ENCODE peak calls at places on chromosome 1, in six cellular contexts. One of them, this sample, is unnamed.

GRCh38 chr1:110765640-110766335 is 91.0 kb upstream of the KCNA3 start:
- DNase-seq in colonic mucosa: peak
- DNase-seq in mammary epithelial cell: peak
- DNase-seq in adrenal gland: peak
- DNase-seq in HCT116: peak
- DNase-seq in prostate gland: peak
- DNase-seq in this sample: no peak

GRCh38 chr1:92623187-92623778 is 136.6 kb upstream of the GFI1 start:
- DNase-seq in HCT116: peak
- DNase-seq in mammary epithelial cell: no peak
- DNase-seq in adrenal gland: no peak
- DNase-seq in colonic mucosa: no peak
- DNase-seq in prostate gland: no peak
- DNase-seq in this sample: no peak

GRCh38 chr1:80776286-80776685 is 1024.4 kb upstream of the ADGRL2 start:
- DNase-seq in prostate gland: no peak
- DNase-seq in HCT116: no peak
- DNase-seq in adrenal gland: no peak
- DNase-seq in mammary epithelial cell: no peak
- DNase-seq in colonic mucosa: no peak
- DNase-seq in this sample: no peak

GRCh38 chr1:184574588-184574987 is 180.1 kb downstream of the EDEM3 start:
- DNase-seq in adrenal gland: no peak
- DNase-seq in HCT116: no peak
- DNase-seq in colonic mucosa: no peak
- DNase-seq in mammary epithelial cell: no peak
- DNase-seq in prostate gland: no peak
- DNase-seq in this sample: no peak

GRCh38 chr1:9690440-9691107 is 39.0 kb downstream of the PIK3CD start:
- DNase-seq in HCT116: no peak
- DNase-seq in prostate gland: no peak
- DNase-seq in mammary epithelial cell: no peak
- DNase-seq in adrenal gland: no peak
- DNase-seq in colonic mucosa: no peak
- DNase-seq in this sample: no peak

GRCh38 chr1:211320980-211321379 is 5.7 kb upstream of the TRAF5 start:
- DNase-seq in mammary epithelial cell: peak
- DNase-seq in adrenal gland: no peak
- DNase-seq in colonic mucosa: no peak
- DNase-seq in prostate gland: no peak
- DNase-seq in HCT116: no peak
- DNase-seq in this sample: no peak

GRCh38 chr1:199747984-199748383 is 279.5 kb upstream of the NR5A2 start:
- DNase-seq in prostate gland: no peak
- DNase-seq in HCT116: no peak
- DNase-seq in mammary epithelial cell: no peak
- DNase-seq in colonic mucosa: no peak
- DNase-seq in adrenal gland: no peak
- DNase-seq in this sample: no peak

GRCh38 chr1:118987431-118988185 is 535 bp downstream of the TBX15 start:
- DNase-seq in HCT116: no peak
- DNase-seq in prostate gland: no peak
- DNase-seq in adrenal gland: no peak
- DNase-seq in mammary epithelial cell: no peak
- DNase-seq in colonic mucosa: no peak
- DNase-seq in this sample: no peak

GRCh38 chr1:94237291-94238226 is at the start of gene ARHGAP29:
- DNase-seq in colonic mucosa: peak
- DNase-seq in mammary epithelial cell: peak
- DNase-seq in HCT116: peak
- DNase-seq in adrenal gland: peak
- DNase-seq in prostate gland: peak
- DNase-seq in this sample: peak

GRCh38 chr1:57889686-57890360 is 466.0 kb upstream of the DAB1 start:
- DNase-seq in HCT116: no peak
- DNase-seq in adrenal gland: no peak
- DNase-seq in mammary epithelial cell: peak
- DNase-seq in prostate gland: no peak
- DNase-seq in colonic mucosa: no peak
- DNase-seq in this sample: no peak

GRCh38 chr1:112461200-112461871 is 47.4 kb upstream of the WNT2B start:
- DNase-seq in prostate gland: no peak
- DNase-seq in colonic mucosa: peak
- DNase-seq in mammary epithelial cell: peak
- DNase-seq in HCT116: no peak
- DNase-seq in adrenal gland: no peak
- DNase-seq in this sample: peak

GRCh38 chr1:24951337-24951736 is 21.3 kb upstream of the RUNX3 start:
- DNase-seq in mammary epithelial cell: no peak
- DNase-seq in HCT116: no peak
- DNase-seq in adrenal gland: no peak
- DNase-seq in colonic mucosa: no peak
- DNase-seq in prostate gland: no peak
- DNase-seq in this sample: no peak

GRCh38 chr1:245901037-245901436 is 606.0 kb downstream of the SMYD3 start:
- DNase-seq in HCT116: no peak
- DNase-seq in colonic mucosa: no peak
- DNase-seq in prostate gland: no peak
- DNase-seq in mammary epithelial cell: no peak
- DNase-seq in adrenal gland: no peak
- DNase-seq in this sample: no peak

GRCh38 chr1:206809504-206810084 is 37.3 kb upstream of the IL10 start:
- DNase-seq in HCT116: peak
- DNase-seq in prostate gland: peak
- DNase-seq in colonic mucosa: peak
- DNase-seq in adrenal gland: no peak
- DNase-seq in mammary epithelial cell: peak
- DNase-seq in this sample: no peak

GRCh38 chr1:14039894-14040430 is 340.0 kb downstream of the PRDM2 start:
- DNase-seq in prostate gland: no peak
- DNase-seq in HCT116: no peak
- DNase-seq in colonic mucosa: no peak
- DNase-seq in adrenal gland: no peak
- DNase-seq in mammary epithelial cell: no peak
- DNase-seq in this sample: no peak

GRCh38 chr1:225607355-225607754 is 45.6 kb downstream of the ENAH start:
- DNase-seq in HCT116: no peak
- DNase-seq in mammary epithelial cell: no peak
- DNase-seq in colonic mucosa: no peak
- DNase-seq in prostate gland: no peak
- DNase-seq in adrenal gland: no peak
- DNase-seq in this sample: no peak

GRCh38 chr1:11499825-11500331 is 20.9 kb downstream of the DISP3 start:
- DNase-seq in colonic mucosa: no peak
- DNase-seq in HCT116: no peak
- DNase-seq in prostate gland: no peak
- DNase-seq in adrenal gland: no peak
- DNase-seq in mammary epithelial cell: no peak
- DNase-seq in this sample: no peak

DNA sequence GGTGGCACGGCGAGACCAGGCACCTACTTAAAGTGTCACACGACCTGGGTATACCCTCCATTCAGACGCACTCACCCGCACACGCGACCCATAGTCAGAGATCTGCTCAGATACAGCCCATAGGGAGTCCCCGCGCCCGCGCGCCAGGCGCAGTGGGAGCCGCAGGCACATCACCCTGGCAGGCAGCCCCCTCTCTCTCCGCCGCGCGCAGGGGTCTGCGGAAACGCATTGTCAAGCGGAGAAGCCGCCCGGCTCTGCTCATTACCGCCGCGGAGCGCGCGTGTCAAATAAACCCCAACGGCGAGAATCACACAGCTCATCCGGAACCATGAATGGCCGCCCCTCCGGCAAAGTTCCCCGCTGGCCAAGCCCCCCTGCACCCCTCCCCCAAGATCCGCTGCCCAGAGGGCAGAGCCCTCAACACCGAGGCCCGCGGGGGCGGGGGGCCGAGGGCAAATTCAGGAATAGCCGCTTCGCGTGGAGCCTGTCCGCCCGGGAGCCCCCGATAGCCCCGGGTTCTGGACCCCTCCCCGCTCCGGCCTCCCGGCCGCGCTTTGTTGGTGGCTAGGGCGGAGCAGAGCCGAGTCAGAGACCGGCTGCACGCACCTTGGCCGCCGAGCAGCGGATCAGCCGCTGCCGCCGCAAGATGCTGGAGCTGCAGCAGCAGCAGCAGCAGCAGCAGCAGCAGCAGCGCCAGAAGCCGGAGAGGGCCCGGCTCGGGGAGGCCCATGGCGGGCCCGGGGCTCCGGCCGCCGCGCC is 508 bp downstream of the LRP8 start:
- DNase-seq in mammary epithelial cell: peak
- DNase-seq in HCT116: no peak
- DNase-seq in prostate gland: no peak
- DNase-seq in colonic mucosa: peak
- DNase-seq in adrenal gland: peak
- DNase-seq in this sample: no peak
- H3K27ac ChIP-seq in mammary epithelial cell: peak
- H3K27ac ChIP-seq in HCT116: peak
- H3K27ac ChIP-seq in prostate gland: no peak
- H3K27ac ChIP-seq in colonic mucosa: peak
- H3K27ac ChIP-seq in adrenal gland: no peak
- H3K27ac ChIP-seq in this sample: peak

GRCh38 chr1:61079898-61080336 is 2.4 kb upstream of the NFIA start:
- DNase-seq in mammary epithelial cell: peak
- DNase-seq in colonic mucosa: peak
- DNase-seq in HCT116: peak
- DNase-seq in adrenal gland: peak
- DNase-seq in prostate gland: peak
- DNase-seq in this sample: peak

GRCh38 chr1:61078611-61079010 is 3.8 kb upstream of the NFIA start:
- DNase-seq in adrenal gland: no peak
- DNase-seq in colonic mucosa: no peak
- DNase-seq in HCT116: no peak
- DNase-seq in prostate gland: no peak
- DNase-seq in mammary epithelial cell: no peak
- DNase-seq in this sample: no peak

GRCh38 chr1:61079276-61079897 is 3.0 kb upstream of the NFIA start:
- DNase-seq in mammary epithelial cell: no peak
- DNase-seq in adrenal gland: no peak
- DNase-seq in HCT116: no peak
- DNase-seq in prostate gland: no peak
- DNase-seq in colonic mucosa: peak
- DNase-seq in this sample: no peak

GRCh38 chr1:61077676-61078521 is 4.5 kb upstream of the NFIA start:
- DNase-seq in HCT116: peak
- DNase-seq in mammary epithelial cell: peak
- DNase-seq in prostate gland: peak
- DNase-seq in adrenal gland: peak
- DNase-seq in colonic mucosa: peak
- DNase-seq in this sample: peak

DNA sequence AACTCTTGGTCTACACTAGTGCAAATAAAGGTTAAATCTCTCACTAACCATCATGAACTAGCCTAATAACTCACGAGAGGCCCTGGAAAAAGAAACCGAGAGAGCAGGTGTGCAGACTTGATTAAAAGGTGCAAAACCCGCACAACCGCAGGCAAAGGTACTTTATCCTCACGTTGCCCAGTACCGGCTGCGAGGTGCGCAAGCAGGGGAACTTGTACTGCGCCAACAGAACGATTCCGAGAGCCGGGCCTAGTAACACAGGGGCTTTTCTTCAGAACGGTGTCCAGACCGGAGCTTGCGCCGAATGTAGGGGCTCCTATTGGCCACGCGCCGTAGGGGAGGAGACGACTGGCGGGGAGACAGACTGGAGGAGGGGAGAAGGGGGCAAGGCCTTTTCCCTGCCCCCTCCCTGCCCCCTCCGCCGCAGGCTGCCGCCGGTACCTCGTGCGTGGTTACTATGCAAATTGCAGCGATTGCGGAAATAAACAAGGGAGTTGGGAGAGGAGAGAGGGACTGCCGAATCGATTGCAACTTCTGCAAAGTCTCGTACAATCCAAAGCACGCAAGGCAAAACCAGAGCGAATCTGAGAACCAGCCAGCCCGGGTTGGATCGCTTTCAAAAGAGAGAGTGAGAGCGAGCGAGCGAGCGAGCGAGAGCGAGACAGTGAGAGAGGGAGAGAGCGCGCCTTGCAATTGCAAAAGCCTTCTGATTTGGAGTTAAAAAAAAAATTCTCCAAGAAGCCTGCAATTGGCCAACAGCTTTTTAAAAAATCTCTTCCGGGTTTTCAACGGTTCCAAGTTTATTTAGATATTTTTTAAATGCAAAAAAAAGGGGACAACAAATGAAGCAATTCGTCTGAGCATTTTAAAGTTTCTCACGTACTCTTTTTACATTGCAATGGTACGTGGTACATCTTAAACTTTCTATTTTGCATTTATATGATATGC is 5.4 kb upstream of the NFIA start:
- DNase-seq in colonic mucosa: peak
- DNase-seq in HCT116: peak
- DNase-seq in adrenal gland: peak
- DNase-seq in mammary epithelial cell: peak
- DNase-seq in prostate gland: peak
- DNase-seq in this sample: peak
- H3K27ac ChIP-seq in colonic mucosa: peak
- H3K27ac ChIP-seq in HCT116: peak
- H3K27ac ChIP-seq in adrenal gland: peak
- H3K27ac ChIP-seq in mammary epithelial cell: peak
- H3K27ac ChIP-seq in prostate gland: peak
- H3K27ac ChIP-seq in this sample: peak

GRCh38 chr1:15625224-15625917 is 8.1 kb downstream of the DDI2 start:
- DNase-seq in mammary epithelial cell: no peak
- DNase-seq in adrenal gland: no peak
- DNase-seq in colonic mucosa: no peak
- DNase-seq in HCT116: no peak
- DNase-seq in prostate gland: no peak
- DNase-seq in this sample: no peak
- H3K27ac ChIP-seq in mammary epithelial cell: no peak
- H3K27ac ChIP-seq in adrenal gland: no peak
- H3K27ac ChIP-seq in colonic mucosa: no peak
- H3K27ac ChIP-seq in HCT116: no peak
- H3K27ac ChIP-seq in prostate gland: peak
- H3K27ac ChIP-seq in this sample: no peak

GRCh38 chr1:6329851-6330250 is 63.7 kb downstream of the ACOT7 start:
- DNase-seq in HCT116: no peak
- DNase-seq in adrenal gland: no peak
- DNase-seq in mammary epithelial cell: no peak
- DNase-seq in prostate gland: no peak
- DNase-seq in colonic mucosa: no peak
- DNase-seq in this sample: no peak
- H3K27ac ChIP-seq in HCT116: no peak
- H3K27ac ChIP-seq in adrenal gland: no peak
- H3K27ac ChIP-seq in mammary epithelial cell: no peak
- H3K27ac ChIP-seq in prostate gland: no peak
- H3K27ac ChIP-seq in colonic mucosa: no peak
- H3K27ac ChIP-seq in this sample: no peak

This sample was measured in lung.